ENCODE peak calls at places on chromosomes 16 and 17, in four cellular contexts. I is psoas muscle, L is mucosa of descending colon, F is GM23248. C is an unnamed sample.

GRCh38 chr17:11705111-11705510 is 106.8 kb downstream of the DNAH9 start:
- DNase-seq in I (no peak), L (peak; percentile 49), F (no peak), C (peak; percentile 1)

GRCh38 chr17:76716146-76716833 is 5.5 kb upstream of the MXRA7 start:
- DNase-seq in I (peak; percentile 76), L (peak; percentile 15), F (peak; percentile 100), C (no peak)

GRCh38 chr16:55239723-55240122 is 84.3 kb upstream of the IRX6 start:
- DNase-seq in I (no peak), L (no peak), F (no peak), C (no peak)

GRCh38 chr17:17940451-17940911 is 31.7 kb downstream of the TOM1L2 start:
- DNase-seq in I (no peak), L (no peak), F (peak; percentile 56), C (no peak)

GRCh38 chr17:55267777-55268648 is 3.3 kb downstream of the HLF start:
- DNase-seq in I (no peak), L (no peak), F (no peak), C (no peak)

GRCh38 chr17:3594056-3594810 is 15.0 kb downstream of the TRPV1 start:
- DNase-seq in I (no peak), L (peak; percentile 17), F (no peak), C (no peak)

GRCh38 chr16:70306880-70307279 is 7.9 kb downstream of the DDX19B start:
- DNase-seq in I (no peak), L (no peak), F (no peak), C (no peak)

GRCh38 chr16:89921131-89921698 is 1.9 kb upstream of the TUBB3 start:
- DNase-seq in I (no peak), L (no peak), F (peak; percentile 41), C (no peak)

GRCh38 chr16:84379008-84379730 is 10.8 kb downstream of the ATP2C2 start:
- DNase-seq in I (no peak), L (no peak), F (no peak), C (no peak)

GRCh38 chr16:710500-711075 is 4.3 kb upstream of the METRN start:
- DNase-seq in I (no peak), L (no peak), F (no peak), C (no peak)

GRCh38 chr16:78742501-78743283 is 643.2 kb downstream of the WWOX start:
- DNase-seq in I (peak; percentile 56), L (peak; percentile 63), F (no peak), C (no peak)

GRCh38 chr17:78981010-78981888 is 1.5 kb upstream of the LGALS3BP start:
- DNase-seq in I (no peak), L (no peak), F (no peak), C (no peak)

GRCh38 chr17:66406701-66407644 is 104.6 kb downstream of the PRKCA start:
- DNase-seq in I (no peak), L (no peak), F (no peak), C (no peak)

GRCh38 chr17:14010999-14011692 is 58.2 kb upstream of the COX10 start:
- DNase-seq in I (no peak), L (no peak), F (no peak), C (no peak)

GRCh38 chr17:14011740-14012405 is 57.4 kb upstream of the COX10 start:
- DNase-seq in I (no peak), L (no peak), F (no peak), C (no peak)

GRCh38 chr17:14015286-14015685 is 54.0 kb upstream of the COX10 start:
- DNase-seq in I (no peak), L (no peak), F (no peak), C (no peak)

GRCh38 chr17:14016858-14017257 is 52.4 kb upstream of the COX10 start:
- DNase-seq in I (no peak), L (no peak), F (no peak), C (no peak)

DNA sequence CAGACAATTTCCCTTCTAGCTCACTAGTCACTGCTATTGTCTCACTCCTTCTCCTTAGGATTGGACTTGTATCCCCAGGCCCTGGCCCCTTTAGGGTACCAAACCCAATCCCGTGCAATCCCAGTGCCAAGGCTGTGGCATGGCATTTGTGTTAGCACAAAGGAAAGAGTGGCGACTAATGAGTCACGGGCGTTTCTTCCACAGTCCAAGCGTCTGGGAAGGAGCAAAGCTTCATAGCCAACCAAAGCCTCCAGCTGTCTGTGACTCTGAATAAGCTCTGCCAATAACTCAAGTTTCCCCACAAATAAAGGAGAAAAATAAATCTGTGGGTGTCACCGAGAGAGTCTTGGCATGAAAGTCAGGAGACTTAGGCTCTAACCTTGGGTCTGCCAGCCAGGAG is 54.7 kb upstream of the COX10 start:
- DNase-seq in I (no peak), L (no peak), F (peak; percentile 79), C (no peak)
- H3K4me1 ChIP-seq in I (no peaks in the 10 kb centered on the region), L (no peaks in the 10 kb centered on the region), F (peaks cover 7% of the 10 kb centered on the region), C (no peaks in the 10 kb centered on the region)

GRCh38 chr17:7215136-7215638 is 4.4 kb downstream of the DLG4 start:
- DNase-seq in I (no peak), L (no peak), F (no peak), C (no peak)

GRCh38 chr17:7214300-7215135 is 5.1 kb downstream of the DLG4 start:
- DNase-seq in I (peak; percentile 99), L (peak; percentile 99), F (peak; percentile 98), C (peak; percentile 99)

GRCh38 chr17:7216242-7217112 is 3.2 kb downstream of the DLG4 start:
- DNase-seq in I (no peak), L (peak; percentile 35), F (peak; percentile 28), C (no peak)

GRCh38 chr17:7217113-7217987 is 2.3 kb downstream of the DLG4 start:
- DNase-seq in I (peak; percentile 70), L (peak; percentile 51), F (peak; percentile 88), C (peak; percentile 90)

GRCh38 chr17:7215652-7216139 is 3.9 kb downstream of the DLG4 start:
- DNase-seq in I (no peak), L (peak; percentile 37), F (peak; percentile 55), C (no peak)
- H3K4me1 ChIP-seq in I (peaks cover 11% of the 10 kb centered on the region), L (peaks cover 41% of the 10 kb centered on the region), F (peaks cover 34% of the 10 kb centered on the region), C (peaks cover 53% of the 10 kb centered on the region)

GRCh38 chr17:14311979-14312378 is 11.1 kb downstream of the HS3ST3B1 start:
- DNase-seq in I (no peak), L (no peak), F (no peak), C (no peak)
- H3K4me1 ChIP-seq in I (peaks cover 15% of the 10 kb centered on the region), L (no peaks in the 10 kb centered on the region), F (peaks cover 39% of the 10 kb centered on the region), C (peaks cover 4% of the 10 kb centered on the region)

GRCh38 chr16:4519274-4520058 is 19.1 kb downstream of the CDIP1 start:
- DNase-seq in I (no peak), L (no peak), F (no peak), C (no peak)
- H3K4me1 ChIP-seq in I (peaks cover 35% of the 10 kb centered on the region), L (no peaks in the 10 kb centered on the region), F (no peaks in the 10 kb centered on the region), C (peaks cover 17% of the 10 kb centered on the region)

DNA sequence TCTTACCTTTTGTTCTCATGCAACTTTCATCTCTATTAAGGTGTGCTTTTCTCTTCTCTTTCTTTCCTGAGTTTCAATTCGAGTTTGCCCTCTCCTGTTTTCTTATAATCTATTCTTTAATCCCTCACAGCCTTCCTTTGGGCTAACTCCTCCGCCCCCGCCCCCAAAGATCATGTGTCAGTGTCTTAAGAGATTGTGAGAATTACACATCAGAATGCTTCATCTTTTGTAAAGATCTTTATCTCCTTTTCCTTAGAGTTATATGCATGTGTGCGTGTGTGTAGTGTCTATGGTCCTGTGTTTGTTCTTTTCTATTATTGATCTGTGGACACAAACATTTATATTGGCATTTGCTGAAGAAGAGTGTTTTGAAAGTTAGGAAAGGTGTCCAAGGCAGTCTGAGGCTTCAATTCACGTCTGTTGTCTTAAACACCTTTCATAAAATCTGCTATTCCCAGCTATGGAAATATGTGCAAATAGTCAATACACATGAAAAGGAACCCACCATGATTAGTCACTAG is 6.1 kb upstream of the ALDH3A2 start:
- DNase-seq in I (no peak), L (no peak), F (no peak), C (no peak)
- H3K4me1 ChIP-seq in I (peaks cover 13% of the 10 kb centered on the region), L (peaks cover 6% of the 10 kb centered on the region), F (peaks cover 11% of the 10 kb centered on the region), C (peaks cover 19% of the 10 kb centered on the region)

C was measured in adrenal gland.